ENCODE peak calls at places on chromosomes 7 and 10, in five cellular contexts. Q is AG08396, S is DMS153, F is NCI-H460, J is AG04450. R is an unnamed sample.

GRCh38 chr10:98427011-98427515 is 12.1 kb upstream of the PYROXD2 start:
- DNase-seq in S (no peak), F (no peak), Q (no peak), J (no peak), R (no peak)

GRCh38 chr7:23628370-23628769 is 31.2 kb downstream of the CCDC126 start:
- DNase-seq in F (no peak), Q (no peak), J (no peak), S (no peak), R (no peak)

GRCh38 chr7:24740821-24741220 is 16.4 kb downstream of the GSDME start:
- DNase-seq in J (no peak), F (no peak), Q (no peak), S (no peak), R (no peak)

GRCh38 chr7:86978804-86979506 is 80.5 kb downstream of the ELAPOR2 start:
- DNase-seq in Q (no peak), J (no peak), F (no peak), S (no peak), R (peak; percentile 93)

GRCh38 chr7:156002362-156003001 is 190.2 kb upstream of the SHH start:
- DNase-seq in Q (no peak), S (no peak), F (no peak), J (no peak), R (no peak)

GRCh38 chr10:6062101-6062771 is at the start of gene IL2RA:
- DNase-seq in S (no peak), Q (no peak), J (no peak), F (no peak), R (no peak)

GRCh38 chr10:69100136-69100872 is 12.4 kb downstream of the SRGN start:
- DNase-seq in Q (no peak), S (no peak), J (no peak), F (no peak), R (no peak)

GRCh38 chr7:16320261-16320660 is 101.1 kb downstream of the CRPPA start:
- DNase-seq in F (no peak), J (no peak), Q (no peak), S (no peak), R (no peak)

GRCh38 chr7:129903935-129904334 is 48.8 kb downstream of the UBE2H start:
- DNase-seq in S (no peak), F (no peak), Q (no peak), J (no peak), R (no peak)

GRCh38 chr7:155285423-155286220 is 12.1 kb upstream of the INSIG1 start:
- DNase-seq in F (no peak), S (no peak), J (no peak), Q (no peak), R (no peak)

GRCh38 chr7:151433721-151434400 is 6.1 kb downstream of the CRYGN start:
- DNase-seq in F (no peak), Q (no peak), J (no peak), S (no peak), R (no peak)

GRCh38 chr10:20963056-20963455 is 65.9 kb upstream of the NEBL start:
- DNase-seq in Q (no peak), J (no peak), S (no peak), F (no peak), R (no peak)

GRCh38 chr7:51034531-51035264 is 252.0 kb upstream of the GRB10 start:
- DNase-seq in Q (peak; percentile 81), F (no peak), J (peak; percentile 44), S (no peak), R (no peak)

R was measured in MM.1S.